ENCODE peak calls at places on chromosomes 7 and 10, in eight cellular contexts. M is body of pancreas, N is right lobe of liver, L is neural progenitor cell, H is Peyer's patch, Q is heart right ventricle, I is spleen, G is upper lobe of right lung. V is an unnamed sample. For H3K4me1, the result is how much of the 10 kb centered on the place peaks cover.

GRCh38 chr10:64271508-64271907 is 750.3 kb downstream of the REEP3 start:
- DNase-seq in M (no peak), N (no peak), H (no peak), G (no peak), L (no peak), Q (no peak), I (no peak), V (no peak)

GRCh38 chr7:19690736-19691135 is 18.1 kb downstream of the POLR1F start:
- DNase-seq in Q (no peak), G (no peak), H (no peak), M (no peak), L (no peak), I (no peak), N (no peak), V (no peak)

GRCh38 chr7:500521-501420 is 18.9 kb downstream of the PDGFA start:
- DNase-seq in N (peak), I (peak), M (no peak), G (peak), L (no peak), Q (peak), H (no peak), V (no peak)

GRCh38 chr10:129375912-129376311 is 91.1 kb upstream of the MGMT start:
- DNase-seq in N (no peak), Q (no peak), L (no peak), H (no peak), M (no peak), I (peak), G (no peak), V (no peak)

GRCh38 chr10:13056461-13057077 is 43.4 kb upstream of the OPTN start:
- DNase-seq in L (peak), H (no peak), Q (no peak), G (no peak), M (no peak), N (no peak), I (no peak), V (no peak)

GRCh38 chr7:24722386-24723177 is 34.7 kb downstream of the GSDME start:
- DNase-seq in G (no peak), N (no peak), H (peak), I (peak), L (peak), M (no peak), Q (no peak), V (no peak)

GRCh38 chr10:133379152-133379800 is at the start of gene PAOX:
- DNase-seq in M (peak), Q (peak), H (peak), I (peak), L (peak), G (peak), N (peak), V (no peak)

GRCh38 chr7:34823650-34824258 is 165.7 kb downstream of the NPSR1 start:
- DNase-seq in N (no peak), M (peak), I (no peak), Q (peak), H (peak), L (peak), G (no peak), V (peak)

GRCh38 chr7:130372813-130373212 is 7.5 kb upstream of the CPA1 start:
- DNase-seq in Q (no peak), G (no peak), I (no peak), H (no peak), M (no peak), N (no peak), L (no peak), V (no peak)

GRCh38 chr7:78066599-78066998 is 268.0 kb downstream of the PHTF2 start:
- DNase-seq in Q (no peak), I (no peak), H (no peak), G (no peak), L (no peak), M (no peak), N (no peak), V (no peak)

GRCh38 chr10:95526066-95526465 is 35.1 kb downstream of the SORBS1 start:
- DNase-seq in N (no peak), G (no peak), M (no peak), H (no peak), I (no peak), L (no peak), Q (no peak), V (no peak)

GRCh38 chr10:122530177-122530576 is 30.4 kb upstream of the DMBT1 start:
- DNase-seq in I (no peak), Q (peak), L (no peak), H (no peak), N (no peak), M (no peak), G (no peak), V (no peak)

GRCh38 chr7:116614509-116615285 is 57.3 kb upstream of the MET start:
- DNase-seq in G (no peak), L (peak), Q (no peak), M (no peak), I (no peak), H (no peak), N (no peak), V (no peak)

GRCh38 chr10:103851261-103851660 is 4.1 kb downstream of the SH3PXD2A start:
- DNase-seq in H (no peak), N (no peak), Q (no peak), M (no peak), G (no peak), L (no peak), I (no peak), V (no peak)

GRCh38 chr10:103849880-103850571 is 5.3 kb downstream of the SH3PXD2A start:
- DNase-seq in N (no peak), L (no peak), I (no peak), G (no peak), Q (no peak), H (no peak), M (no peak), V (peak)

GRCh38 chr10:103852189-103852711 is 3.1 kb downstream of the SH3PXD2A start:
- DNase-seq in I (no peak), L (no peak), H (no peak), Q (peak), G (no peak), M (no peak), N (no peak), V (no peak)

GRCh38 chr10:103849212-103849877 is 6.0 kb downstream of the SH3PXD2A start:
- DNase-seq in N (no peak), M (no peak), G (no peak), Q (no peak), I (peak), H (no peak), L (no peak), V (no peak)

DNA sequence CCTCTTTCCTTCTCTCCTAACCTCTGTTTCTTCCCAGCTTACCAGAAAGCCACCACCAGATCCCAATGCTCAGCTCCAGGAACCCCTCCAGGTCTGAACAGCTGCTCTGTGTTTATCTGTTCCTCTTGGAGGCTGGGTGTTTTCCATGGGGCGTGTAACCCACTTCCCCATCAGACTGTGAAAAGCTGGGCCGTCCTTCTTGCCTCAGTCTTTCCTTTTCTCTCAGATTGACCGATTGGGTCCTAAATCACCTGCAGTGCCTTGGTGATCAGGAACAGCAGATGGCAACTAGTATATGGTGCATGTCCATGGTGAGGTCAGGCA is 4.8 kb downstream of the SH3PXD2A start:
- DNase-seq in I (no peak), L (no peak), G (no peak), Q (no peak), H (no peak), M (no peak), N (no peak), V (no peak)
- H3K4me1 ChIP-seq in I (half or more), L (under half), G (half or more), Q (under half), H (under half), M (half or more), N (under half), V (under half)

GRCh38 chr7:44486001-44486400 is 4.5 kb downstream of the NUDCD3 start:
- DNase-seq in N (no peak), L (no peak), H (no peak), I (no peak), G (no peak), Q (no peak), M (no peak), V (no peak)
- TF ChIP-seq CTCF in N (no peak), L (no peak), H (no peak), I (no peak), G (no peak), Q (no peak), M (no peak), V (no peak)

DNA sequence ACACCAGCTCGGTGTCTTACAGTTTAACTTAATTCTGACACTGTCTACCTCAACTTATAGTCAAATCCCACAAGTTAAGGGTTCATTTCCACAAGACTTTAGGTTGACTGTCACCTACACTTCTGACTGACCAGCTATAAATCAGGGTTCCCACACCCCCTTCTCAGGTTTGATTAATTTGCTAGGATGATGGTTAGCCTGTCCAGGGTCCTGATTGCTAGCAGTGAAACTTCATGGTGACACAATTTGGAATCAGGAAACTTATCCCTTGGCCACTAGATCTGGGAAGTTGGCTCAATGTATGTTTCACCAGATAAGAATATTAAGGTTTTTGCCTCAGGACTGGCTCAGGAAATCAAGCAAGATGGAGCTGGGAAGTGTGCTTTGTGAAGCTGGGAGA is 2.8 kb upstream of the RSU1 start:
- DNase-seq in I (no peak), G (no peak), Q (no peak), H (no peak), L (no peak), M (no peak), N (no peak), V (no peak)
- H3K4me1 ChIP-seq in I (under half), G (under half), Q (under half), H (under half), L (under half), M (under half), N (under half), V (under half)

GRCh38 chr10:60594476-60595051 is 183.7 kb upstream of the CDK1 start:
- DNase-seq in M (no peak), L (peak), N (no peak), I (no peak), G (no peak), Q (no peak), H (no peak), V (no peak)
- TF ChIP-seq CTCF in M (no peak), L (peak), N (no peak), I (no peak), G (no peak), Q (no peak), H (no peak), V (no peak)

GRCh38 chr7:151748733-151749132 is 128.2 kb downstream of the PRKAG2 start:
- DNase-seq in N (peak), L (no peak), Q (no peak), H (no peak), G (no peak), I (peak), M (no peak), V (no peak)
- H3K4me1 ChIP-seq in N (under half), L (under half), Q (under half), H (under half), G (under half), I (under half), M (under half), V (under half)

DNA sequence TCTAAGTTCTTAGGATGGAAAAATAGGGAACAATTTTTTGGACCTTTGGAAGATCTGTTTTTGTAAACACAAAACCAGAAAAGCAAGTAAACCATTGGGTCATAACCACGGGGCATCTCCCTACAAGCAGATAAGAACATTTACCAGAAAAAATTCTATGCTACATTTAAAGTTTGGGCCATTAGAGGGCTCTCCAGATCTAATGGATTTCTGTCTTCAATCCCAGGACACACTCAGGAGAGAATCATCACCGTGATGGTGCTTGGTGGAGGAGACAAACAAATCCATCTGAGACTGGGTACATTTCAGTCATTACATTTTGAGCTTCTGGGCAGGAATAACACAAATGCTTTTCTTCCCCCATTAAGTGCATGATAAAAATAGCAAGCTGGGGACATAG is 178.4 kb upstream of the TARP start:
- DNase-seq in M (no peak), L (peak), H (no peak), G (no peak), I (no peak), Q (no peak), N (no peak), V (peak)
- TF ChIP-seq CTCF in M (no peak), L (peak), H (no peak), G (no peak), I (no peak), Q (peak), N (peak), V (peak)

DNA sequence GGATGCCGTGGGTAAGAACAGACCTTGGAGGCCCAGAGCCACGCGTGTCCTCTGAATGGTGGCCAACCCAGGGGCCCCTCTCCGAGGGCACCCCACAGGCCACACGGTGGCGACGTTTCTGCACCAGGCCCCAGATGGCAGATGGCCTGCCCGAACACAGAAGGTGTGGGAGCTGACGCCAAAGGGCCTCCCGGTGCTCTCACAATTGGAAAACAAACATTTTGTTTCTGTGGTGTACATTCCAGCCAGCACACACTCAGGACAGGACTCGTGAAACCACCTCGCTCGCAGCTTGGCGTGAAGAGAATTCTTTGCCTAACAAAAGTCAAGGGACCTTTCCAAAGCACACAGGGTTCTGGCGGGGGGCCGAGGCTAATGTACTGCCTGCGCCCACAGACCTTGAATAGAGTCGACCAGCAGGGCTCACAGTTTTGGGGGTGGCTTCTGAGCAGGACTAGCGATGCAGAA is 112.1 kb downstream of the FAM53B start:
- DNase-seq in N (peak), H (no peak), I (peak), M (peak), Q (peak), L (peak), G (peak), V (no peak)
- H3K4me1 ChIP-seq in N (under half), H (under half), I (half or more), M (under half), Q (under half), L (under half), G (half or more), V (under half)

DNA sequence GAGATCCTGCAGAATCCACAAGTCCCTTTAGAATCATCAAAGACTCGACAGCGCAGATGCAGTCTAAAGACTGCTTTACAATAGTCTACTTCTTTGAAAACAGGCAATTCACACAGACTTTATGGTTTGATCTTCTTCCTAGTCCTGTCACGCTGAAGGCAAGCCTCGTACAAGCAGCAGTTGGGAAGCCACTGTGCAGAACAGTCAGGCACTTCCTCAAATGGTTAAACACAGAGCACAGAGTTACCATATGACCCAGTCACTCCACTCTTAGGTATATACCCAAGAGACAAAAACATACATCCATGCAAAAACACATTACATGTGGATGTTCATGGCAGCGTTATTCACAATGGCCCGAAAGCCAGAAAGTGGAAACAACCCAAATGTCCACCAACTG is 41.4 kb downstream of the LRRC20 start:
- DNase-seq in N (no peak), L (no peak), H (no peak), I (no peak), M (no peak), Q (no peak), G (no peak), V (no peak)
- TF ChIP-seq CTCF in N (no peak), L (no peak), H (no peak), I (no peak), M (no peak), Q (no peak), G (no peak), V (no peak)

GRCh38 chr7:27162548-27162848 is 2.8 kb downstream of the HOXA9 start:
- DNase-seq in G (no peak), N (no peak), L (no peak), I (no peak), M (no peak), H (no peak), Q (no peak), V (no peak)
- H3K4me1 ChIP-seq in G (under half), N (under half), L (under half), I (half or more), M (under half), H (under half), Q (under half), V (under half)